ENCODE peak calls at places on chromosomes 4 and X, in nine cellular contexts. Z is PC-9; B is neural progenitor cell; V is nephron progenitor cell; J is CD4-positive, alpha-beta memory T cell; X is astrocyte of the spinal cord; I is tibial nerve; Y is fibroblast of mammary gland; M is NCI-H1694. O is an unnamed sample.

GRCh38 chr4:153579872-153580271 is 104.2 kb upstream of the TLR2 start:
- DNase-seq in Z (no peak), B (no peak), V (no peak), J (no peak), X (no peak), I (no peak), Y (no peak), M (no peak), O (no peak)

GRCh38 chrX:69263421-69263820 is 98.2 kb upstream of the PJA1 start:
- DNase-seq in Z (no peak), B (no peak), V (no peak), J (no peak), X (no peak), I (no peak), Y (no peak), M (no peak), O (no peak)

GRCh38 chrX:153365670-153366069 is 31.7 kb downstream of the ZNF275 start:
- DNase-seq in Z (no peak), B (no peak), V (no peak), J (no peak), X (no peak), I (no peak), Y (no peak), M (no peak), O (no peak)

GRCh38 chrX:21132686-21133393 is 241.4 kb upstream of the CNKSR2 start:
- DNase-seq in Z (no peak), B (no peak), V (no peak), J (no peak), X (no peak), I (no peak), Y (no peak), M (no peak), O (no peak)

GRCh38 chr4:24745172-24745895 is 50.0 kb upstream of the SOD3 start:
- DNase-seq in Z (no peak), B (no peak), V (no peak), J (no peak), X (no peak), I (no peak), Y (no peak), M (no peak), O (no peak)

GRCh38 chr4:25938251-25939186 is 24.5 kb downstream of the SMIM20 start:
- DNase-seq in Z (no peak), B (no peak), V (no peak), J (no peak), X (peak), I (peak), Y (peak), M (no peak), O (peak)

GRCh38 chrX:70498129-70498528 is 53.5 kb downstream of the DLG3 start:
- DNase-seq in Z (no peak), B (no peak), V (no peak), J (no peak), X (no peak), I (no peak), Y (no peak), M (no peak), O (no peak)

GRCh38 chr4:30920043-30920442 is 199.9 kb downstream of the PCDH7 start:
- DNase-seq in Z (no peak), B (peak), V (peak), J (no peak), X (no peak), I (no peak), Y (no peak), M (no peak), O (no peak)

GRCh38 chrX:13473666-13474516 is 95.5 kb upstream of the EGFL6 start:
- DNase-seq in Z (no peak), B (peak), V (no peak), J (no peak), X (peak), I (no peak), Y (peak), M (no peak), O (no peak)

GRCh38 chr4:1603413-1604135 is 80.5 kb downstream of the FAM53A start:
- DNase-seq in Z (no peak), B (no peak), V (no peak), J (no peak), X (no peak), I (no peak), Y (no peak), M (no peak), O (no peak)